ENCODE peak calls at places on chromosome 4, in ten cellular contexts. O is CD4-positive, alpha-beta T cell; Q is mesenchymal stem cell; J is IMR-90; N is left lung; B is small intestine; G is endodermal cell; F is adrenal gland; M is MM.1S; P is stomach. I is an unnamed sample.

GRCh38 chr4:120858776-120859175 is 63.8 kb downstream of the PRDM5 start:
- DNase-seq in N (no peak), M (no peak), J (peak), O (no peak), G (no peak), P (no peak), Q (peak), B (no peak), F (no peak), I (no peak)

GRCh38 chr4:121717680-121718237 is 21.0 kb upstream of the ANXA5 start:
- DNase-seq in J (peak), Q (peak), O (no peak), B (no peak), F (no peak), P (no peak), M (no peak), N (no peak), G (no peak), I (no peak)

GRCh38 chr4:10173039-10173753 is 56.6 kb upstream of the WDR1 start:
- DNase-seq in M (no peak), G (peak), N (no peak), B (peak), F (no peak), Q (no peak), P (peak), J (peak), O (no peak), I (peak)

GRCh38 chr4:141047228-141047884 is 85.9 kb downstream of the RNF150 start:
- DNase-seq in F (peak), M (no peak), B (no peak), J (peak), N (no peak), O (no peak), Q (peak), G (no peak), P (no peak), I (no peak)

GRCh38 chr4:168451331-168451730 is 29.0 kb downstream of the DDX60L start:
- DNase-seq in Q (no peak), J (no peak), O (no peak), G (no peak), F (no peak), P (no peak), B (no peak), M (no peak), N (no peak), I (no peak)

GRCh38 chr4:10032625-10033024 is 11.3 kb upstream of the SLC2A9 start:
- DNase-seq in Q (no peak), F (peak), M (no peak), O (no peak), P (no peak), B (no peak), N (no peak), J (peak), G (peak), I (peak)

GRCh38 chr4:136918772-136919171 is 613.5 kb downstream of the PCDH18 start:
- DNase-seq in F (no peak), O (no peak), P (no peak), Q (no peak), J (no peak), B (no peak), M (no peak), G (no peak), N (peak), I (no peak)

GRCh38 chr4:16082038-16082423 is 1.8 kb downstream of the PROM1 start:
- DNase-seq in O (no peak), B (no peak), P (no peak), F (no peak), Q (no peak), N (no peak), G (peak), M (no peak), J (no peak), I (no peak)

GRCh38 chr4:110183643-110184042 is 14.8 kb downstream of the ELOVL6 start:
- DNase-seq in F (no peak), Q (no peak), M (no peak), P (no peak), B (no peak), G (no peak), J (no peak), O (no peak), N (no peak), I (no peak)

GRCh38 chr4:147550626-147551250 is 66.5 kb upstream of the TMEM184C start:
- DNase-seq in O (no peak), G (no peak), F (no peak), M (no peak), Q (peak), N (no peak), B (no peak), J (peak), P (no peak), I (no peak)

GRCh38 chr4:128528793-128529553 is 241.4 kb upstream of the PGRMC2 start:
- DNase-seq in N (no peak), Q (peak), P (no peak), M (no peak), B (no peak), G (peak), J (peak), O (no peak), F (peak), I (peak)

GRCh38 chr4:158282252-158282651 is 72.0 kb downstream of the TMEM144 start:
- DNase-seq in B (no peak), F (no peak), N (no peak), M (no peak), O (no peak), G (no peak), Q (peak), J (peak), P (no peak), I (no peak)

GRCh38 chr4:139564502-139564901 is 8.5 kb upstream of the SETD7 start:
- DNase-seq in P (no peak), J (no peak), M (no peak), G (no peak), F (no peak), Q (no peak), O (no peak), N (no peak), B (no peak), I (no peak)

GRCh38 chr4:45317276-45317675 is 590.9 kb upstream of the GNPDA2 start:
- DNase-seq in F (no peak), J (no peak), Q (peak), P (no peak), N (no peak), B (no peak), G (no peak), M (no peak), O (no peak), I (no peak)

GRCh38 chr4:163331629-163332360 is 601 bp downstream of the NPY1R start:
- DNase-seq in O (no peak), M (no peak), G (peak), P (no peak), B (peak), Q (peak), J (no peak), F (peak), N (peak), I (no peak)

GRCh38 chr4:10983274-10983673 is 298.7 kb upstream of the CLNK start:
- DNase-seq in G (peak), J (no peak), N (no peak), M (peak), P (no peak), B (peak), F (no peak), Q (no peak), O (no peak), I (no peak)

GRCh38 chr4:54898163-54898562 is 227.2 kb downstream of the KDR start:
- DNase-seq in J (peak), B (no peak), F (no peak), P (no peak), G (peak), O (no peak), Q (no peak), N (no peak), M (no peak), I (no peak)

GRCh38 chr4:119039779-119040178 is 95.9 kb upstream of the MYOZ2 start:
- DNase-seq in J (no peak), O (no peak), F (no peak), G (peak), N (no peak), P (no peak), M (no peak), B (peak), Q (no peak), I (no peak)

GRCh38 chr4:181684310-181684709 is 558.9 kb upstream of the TENM3 start:
- DNase-seq in Q (no peak), F (no peak), O (no peak), B (no peak), P (no peak), N (no peak), G (no peak), M (no peak), J (peak), I (no peak)

GRCh38 chr4:145554691-145555090 is 64.5 kb upstream of the MMAA start:
- DNase-seq in N (no peak), M (no peak), Q (no peak), G (no peak), J (no peak), P (no peak), O (no peak), F (no peak), B (no peak), I (no peak)

GRCh38 chr4:142840516-142841123 is 5.5 kb downstream of the INPP4B start:
- DNase-seq in Q (peak), M (peak), F (no peak), B (peak), O (no peak), N (no peak), J (peak), P (no peak), G (no peak), I (no peak)

GRCh38 chr4:111943796-111944203 is 201.5 kb upstream of the FAM241A start:
- DNase-seq in P (peak), F (peak), Q (peak), M (peak), N (peak), O (no peak), G (peak), J (no peak), B (peak), I (no peak)

GRCh38 chr4:70722199-70722791 is 531 bp downstream of the RUFY3 start:
- DNase-seq in N (no peak), Q (peak), B (no peak), M (no peak), P (no peak), J (peak), O (peak), F (peak), G (peak), I (no peak)

GRCh38 chr4:2042207-2042946 is 16.8 kb upstream of the NAT8L start:
- DNase-seq in P (peak), Q (peak), O (no peak), N (peak), G (peak), M (peak), J (no peak), B (no peak), F (no peak), I (no peak)

GRCh38 chr4:98446499-98447375 is 185.6 kb downstream of the RAP1GDS1 start:
- DNase-seq in F (no peak), P (peak), Q (peak), N (no peak), B (peak), M (peak), G (no peak), J (peak), O (peak), I (peak)

GRCh38 chr4:168634276-168634802 is 137.5 kb downstream of the PALLD start:
- DNase-seq in O (no peak), P (no peak), M (no peak), J (peak), B (no peak), N (no peak), F (no peak), Q (peak), G (no peak), I (no peak)

GRCh38 chr4:22754091-22754490 is 61.4 kb downstream of the GBA3 start:
- DNase-seq in B (no peak), J (no peak), M (no peak), Q (no peak), G (no peak), F (no peak), N (no peak), O (no peak), P (no peak), I (no peak)
- H3K27ac ChIP-seq in B (no peak), J (no peak), M (no peak), Q (peak), G (no peak), F (no peak), N (no peak), O (no peak), P (no peak), I (no peak)

DNA sequence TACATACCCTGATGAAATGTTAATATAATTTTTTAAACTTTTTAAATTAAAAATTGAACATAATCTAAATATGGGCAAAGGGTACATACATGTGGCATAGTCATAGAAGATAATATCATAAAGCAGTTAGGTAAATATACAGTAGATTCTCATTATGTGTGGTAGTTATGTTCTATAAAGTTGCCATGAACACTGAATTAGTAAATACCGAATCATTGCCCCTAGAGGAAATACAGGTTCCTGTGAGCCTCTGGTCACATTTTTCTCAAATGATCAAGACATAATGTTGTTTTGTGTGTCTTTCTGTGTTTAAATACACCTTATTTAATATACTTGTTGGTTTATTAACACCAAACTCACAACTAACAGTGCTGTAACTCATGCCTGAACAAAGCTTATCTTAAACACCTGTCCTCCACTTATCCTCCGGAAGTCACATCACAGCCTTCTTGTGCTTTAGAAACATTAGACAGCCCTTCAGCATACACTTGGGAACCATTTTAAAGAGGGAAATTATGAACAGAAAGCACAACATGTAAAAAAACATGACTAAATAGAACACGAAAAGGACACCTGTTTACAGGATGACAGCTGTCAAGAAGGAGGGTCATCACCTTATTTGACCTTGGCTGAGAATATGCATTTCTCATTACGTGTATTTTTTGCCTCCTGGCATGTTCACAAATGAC is 169.4 kb upstream of the NAP1L5 start:
- DNase-seq in G (no peak), M (peak), Q (no peak), O (no peak), F (no peak), J (peak), P (no peak), B (no peak), N (no peak), I (peak)
- H3K27ac ChIP-seq in G (no peak), M (peak), Q (no peak), O (no peak), F (no peak), J (no peak), P (no peak), B (no peak), N (no peak), I (peak)

GRCh38 chr4:67550491-67551256 is 5.4 kb upstream of the CENPC start:
- DNase-seq in N (no peak), O (no peak), G (no peak), F (no peak), M (peak), P (no peak), B (no peak), J (no peak), Q (no peak), I (no peak)

GRCh38 chr4:67545996-67546356 is 673 bp upstream of the CENPC start:
- DNase-seq in N (no peak), P (no peak), Q (no peak), F (no peak), M (no peak), O (no peak), B (no peak), G (no peak), J (no peak), I (no peak)

GRCh38 chr4:67546971-67547370 is 1.7 kb upstream of the CENPC start:
- DNase-seq in P (no peak), M (no peak), Q (no peak), B (no peak), J (no peak), O (no peak), G (no peak), F (no peak), N (no peak), I (no peak)

GRCh38 chr4:67545199-67545995 is at the start of gene CENPC:
- DNase-seq in Q (peak), G (peak), F (peak), N (peak), O (peak), B (peak), P (peak), J (peak), M (peak), I (peak)

DNA sequence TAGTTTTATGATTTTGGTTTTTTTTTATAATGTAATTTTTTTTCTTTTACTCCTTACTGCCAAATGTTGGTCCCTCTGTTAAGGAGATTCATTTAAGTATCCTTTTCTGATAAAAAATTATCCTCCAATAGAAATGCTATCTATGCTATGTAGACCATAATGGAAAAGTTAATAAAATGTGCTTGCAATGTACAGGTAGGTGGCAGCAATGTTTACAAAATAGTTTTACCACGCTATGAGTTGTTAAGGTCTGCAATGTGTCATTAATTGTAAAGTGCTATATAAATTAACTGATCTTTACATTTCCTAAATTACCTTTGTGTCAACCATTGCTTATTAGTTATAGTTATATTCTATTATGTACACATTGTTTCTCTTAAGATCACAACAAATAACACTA is 3.8 kb upstream of the CENPC start:
- DNase-seq in M (peak), P (no peak), F (no peak), O (no peak), G (no peak), J (no peak), N (no peak), Q (no peak), B (peak), I (peak)
- H3K27ac ChIP-seq in M (no peak), P (no peak), F (no peak), O (no peak), G (no peak), J (no peak), N (no peak), Q (no peak), B (no peak), I (no peak)

DNA sequence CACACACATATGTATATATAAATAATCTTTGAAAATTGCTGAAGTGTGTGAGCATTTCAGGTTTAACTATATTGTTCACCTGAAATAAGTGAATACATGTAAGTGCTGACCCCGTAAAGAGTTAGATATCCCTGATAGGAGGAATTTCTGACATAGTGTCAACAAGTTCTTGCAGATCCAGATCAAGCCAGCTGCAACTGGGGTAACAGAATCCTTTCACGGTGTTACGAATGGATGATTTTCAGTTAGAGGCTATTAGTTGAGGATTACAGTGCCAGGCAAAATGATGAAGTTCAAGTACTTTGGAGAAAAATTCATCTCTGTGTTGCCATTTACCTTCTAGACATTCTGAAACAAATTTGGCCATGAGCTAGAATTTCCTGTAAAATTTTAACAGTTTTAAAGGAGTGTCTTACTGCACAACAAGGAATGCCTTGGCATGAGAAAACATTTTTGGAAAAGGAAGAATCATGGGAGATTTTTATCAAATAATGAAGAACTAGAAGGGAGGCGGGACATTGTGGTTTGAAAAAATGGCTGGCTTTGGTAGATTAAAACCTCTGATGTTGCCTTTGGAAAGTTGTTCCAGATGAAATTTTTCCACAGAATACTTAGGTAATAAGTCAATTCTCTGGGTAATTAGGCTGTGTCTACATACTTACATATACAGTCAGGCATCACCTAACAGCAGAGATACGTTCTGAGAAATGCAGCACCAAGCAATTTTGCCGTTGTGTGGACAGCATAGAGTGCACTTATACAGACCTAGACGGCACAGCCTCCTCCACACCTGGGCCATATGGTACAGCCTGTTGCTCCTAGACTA is 84.4 kb upstream of the FAT1 start:
- DNase-seq in O (no peak), F (no peak), M (no peak), G (no peak), B (no peak), J (no peak), P (no peak), N (no peak), Q (no peak), I (no peak)
- H3K27ac ChIP-seq in O (no peak), F (no peak), M (no peak), G (no peak), B (no peak), J (peak), P (no peak), N (no peak), Q (no peak), I (peak)

GRCh38 chr4:3851881-3852280 is 85.7 kb downstream of the ADRA2C start:
- DNase-seq in B (no peak), J (no peak), G (peak), M (no peak), O (no peak), Q (no peak), N (peak), P (no peak), F (no peak), I (no peak)

GRCh38 chr4:3852751-3853150 is 86.6 kb downstream of the ADRA2C start:
- DNase-seq in P (no peak), O (no peak), G (no peak), B (no peak), M (no peak), N (no peak), F (no peak), J (no peak), Q (no peak), I (no peak)

GRCh38 chr4:3853388-3854035 is 87.3 kb downstream of the ADRA2C start:
- DNase-seq in Q (no peak), O (no peak), N (peak), B (no peak), F (no peak), J (no peak), M (no peak), P (no peak), G (peak), I (no peak)

GRCh38 chr4:3851211-3851610 is 85.0 kb downstream of the ADRA2C start:
- DNase-seq in P (no peak), F (no peak), Q (no peak), M (peak), B (no peak), J (peak), N (no peak), O (no peak), G (no peak), I (no peak)

GRCh38 chr4:3852309-3852708 is 86.1 kb downstream of the ADRA2C start:
- DNase-seq in P (no peak), G (peak), F (no peak), B (no peak), J (no peak), O (no peak), N (no peak), Q (no peak), M (no peak), I (no peak)
- H3K27ac ChIP-seq in P (no peak), G (no peak), F (no peak), B (no peak), J (no peak), O (no peak), N (no peak), Q (no peak), M (no peak), I (no peak)

GRCh38 chr4:40454816-40455215 is 119.7 kb downstream of the CHRNA9 start:
- DNase-seq in O (no peak), N (no peak), Q (peak), P (no peak), M (no peak), F (no peak), J (no peak), G (no peak), B (no peak), I (no peak)

GRCh38 chr4:40455340-40455902 is 120.3 kb downstream of the CHRNA9 start:
- DNase-seq in O (no peak), P (no peak), G (no peak), N (no peak), F (peak), M (no peak), Q (no peak), J (no peak), B (no peak), I (no peak)

GRCh38 chr4:40452490-40452813 is 117.3 kb downstream of the CHRNA9 start:
- DNase-seq in F (no peak), G (no peak), J (no peak), O (no peak), Q (no peak), N (no peak), P (no peak), M (no peak), B (no peak), I (no peak)

GRCh38 chr4:40458109-40458508 is 123.0 kb downstream of the CHRNA9 start:
- DNase-seq in M (no peak), O (no peak), N (no peak), G (no peak), P (no peak), B (no peak), Q (no peak), J (no peak), F (no peak), I (no peak)

GRCh38 chr4:40453912-40454311 is 118.8 kb downstream of the CHRNA9 start:
- DNase-seq in N (no peak), O (no peak), J (no peak), M (no peak), Q (no peak), P (no peak), B (no peak), F (no peak), G (no peak), I (no peak)
- H3K27ac ChIP-seq in N (no peak), O (no peak), J (no peak), M (no peak), Q (no peak), P (no peak), B (no peak), F (no peak), G (no peak), I (no peak)

I was measured in epithelial cell of prostate.